ENCODE peak calls at places on chromosomes 16 and 17, in four cellular contexts. One of them, this sample, is unnamed.

GRCh38 chr16:6926341-6926740 is 406.3 kb upstream of the RBFOX1 start:
- DNase-seq in body of pancreas: no peak
- DNase-seq in brain microvascular endothelial cell: no peak
- DNase-seq in fibroblast of lung: no peak
- DNase-seq in this sample: no peak

GRCh38 chr17:82687871-82688270 is 10.6 kb downstream of the RAB40B start:
- DNase-seq in body of pancreas: no peak
- DNase-seq in brain microvascular endothelial cell: no peak
- DNase-seq in fibroblast of lung: no peak
- DNase-seq in this sample: no peak

GRCh38 chr17:31540602-31541307 is 149.3 kb downstream of the RAB11FIP4 start:
- DNase-seq in body of pancreas: no peak
- DNase-seq in brain microvascular endothelial cell: no peak
- DNase-seq in fibroblast of lung: no peak
- DNase-seq in this sample: no peak

GRCh38 chr16:85168732-85169256 is 56.5 kb upstream of the CIBAR2 start:
- DNase-seq in body of pancreas: peak; percentile 47
- DNase-seq in brain microvascular endothelial cell: no peak
- DNase-seq in fibroblast of lung: peak; percentile 63
- DNase-seq in this sample: no peak

GRCh38 chr16:30349695-30350094 is 5.4 kb downstream of the CD2BP2 start:
- DNase-seq in body of pancreas: no peak
- DNase-seq in brain microvascular endothelial cell: no peak
- DNase-seq in fibroblast of lung: no peak
- DNase-seq in this sample: no peak

GRCh38 chr16:49471038-49471727 is 97.6 kb downstream of the C16orf78 start:
- DNase-seq in body of pancreas: no peak
- DNase-seq in brain microvascular endothelial cell: no peak
- DNase-seq in fibroblast of lung: no peak
- DNase-seq in this sample: no peak

GRCh38 chr17:78019976-78020716 is 61.6 kb downstream of the TNRC6C start:
- DNase-seq in body of pancreas: no peak
- DNase-seq in brain microvascular endothelial cell: no peak
- DNase-seq in fibroblast of lung: no peak
- DNase-seq in this sample: no peak

GRCh38 chr17:78499715-78500540 is 77.3 kb downstream of the DNAH17 start:
- DNase-seq in body of pancreas: no peak
- DNase-seq in brain microvascular endothelial cell: no peak
- DNase-seq in fibroblast of lung: no peak
- DNase-seq in this sample: no peak

GRCh38 chr17:49994085-49995054 is 654 bp downstream of the DLX3 start:
- DNase-seq in body of pancreas: no peak
- DNase-seq in brain microvascular endothelial cell: no peak
- DNase-seq in fibroblast of lung: no peak
- DNase-seq in this sample: no peak

GRCh38 chr16:84648595-84649510 is 542 bp downstream of the KLHL36 start:
- DNase-seq in body of pancreas: peak; percentile 71
- DNase-seq in brain microvascular endothelial cell: no peak
- DNase-seq in fibroblast of lung: no peak
- DNase-seq in this sample: no peak

GRCh38 chr17:81302861-81303326 is 7.8 kb upstream of the SLC38A10 start:
- DNase-seq in body of pancreas: no peak
- DNase-seq in brain microvascular endothelial cell: no peak
- DNase-seq in fibroblast of lung: no peak
- DNase-seq in this sample: peak; percentile 37

GRCh38 chr16:80788016-80788415 is 16.4 kb downstream of the CDYL2 start:
- DNase-seq in body of pancreas: no peak
- DNase-seq in brain microvascular endothelial cell: no peak
- DNase-seq in fibroblast of lung: peak; percentile 63
- DNase-seq in this sample: no peak

GRCh38 chr17:38608648-38609047 is 2.9 kb upstream of the SRCIN1 start:
- DNase-seq in body of pancreas: peak; percentile 74
- DNase-seq in brain microvascular endothelial cell: no peak
- DNase-seq in fibroblast of lung: no peak
- DNase-seq in this sample: no peak

GRCh38 chr17:16046966-16047365 is 47.3 kb downstream of the TTC19 start:
- DNase-seq in body of pancreas: no peak
- DNase-seq in brain microvascular endothelial cell: peak; percentile 22
- DNase-seq in fibroblast of lung: peak; percentile 35
- DNase-seq in this sample: no peak

GRCh38 chr16:8571061-8571596 is 19.2 kb downstream of the TMEM114 start:
- DNase-seq in body of pancreas: peak; percentile 31
- DNase-seq in brain microvascular endothelial cell: peak; percentile 71
- DNase-seq in fibroblast of lung: peak; percentile 75
- DNase-seq in this sample: no peak

GRCh38 chr17:46770818-46771600 is 47.5 kb downstream of the WNT3 start:
- DNase-seq in body of pancreas: no peak
- DNase-seq in brain microvascular endothelial cell: no peak
- DNase-seq in fibroblast of lung: peak; percentile 48
- DNase-seq in this sample: no peak

GRCh38 chr16:11250091-11250785 is 5.8 kb downstream of the SOCS1 start:
- DNase-seq in body of pancreas: no peak
- DNase-seq in brain microvascular endothelial cell: no peak
- DNase-seq in fibroblast of lung: no peak
- DNase-seq in this sample: no peak

GRCh38 chr17:74513987-74514631 is 17.2 kb downstream of the CD300LB start:
- DNase-seq in body of pancreas: no peak
- DNase-seq in brain microvascular endothelial cell: peak; percentile 18
- DNase-seq in fibroblast of lung: peak; percentile 74
- DNase-seq in this sample: peak; percentile 21

GRCh38 chr17:42754782-42755181 is 6.2 kb upstream of the RAMP2 start:
- DNase-seq in body of pancreas: no peak
- DNase-seq in brain microvascular endothelial cell: no peak
- DNase-seq in fibroblast of lung: peak; percentile 59
- DNase-seq in this sample: no peak

GRCh38 chr17:58156839-58157803 is 8.9 kb downstream of the OR4D1 start:
- DNase-seq in body of pancreas: peak; percentile 3
- DNase-seq in brain microvascular endothelial cell: no peak
- DNase-seq in fibroblast of lung: peak; percentile 9
- DNase-seq in this sample: no peak

GRCh38 chr17:66301418-66301863 is 972 bp upstream of the PRKCA start:
- DNase-seq in body of pancreas: no peak
- DNase-seq in brain microvascular endothelial cell: no peak
- DNase-seq in fibroblast of lung: no peak
- DNase-seq in this sample: no peak

GRCh38 chr17:12034538-12034937 is 13.9 kb downstream of the MAP2K4 start:
- DNase-seq in body of pancreas: no peak
- DNase-seq in brain microvascular endothelial cell: no peak
- DNase-seq in fibroblast of lung: no peak
- DNase-seq in this sample: no peak
- H3K27ac ChIP-seq in body of pancreas: no peak overlapping the region
- H3K27ac ChIP-seq in brain microvascular endothelial cell: no peak overlapping the region
- H3K27ac ChIP-seq in fibroblast of lung: no peak overlapping the region
- H3K27ac ChIP-seq in this sample: no peak overlapping the region

GRCh38 chr16:65672960-65673359 is 551.1 kb upstream of the CDH11 start:
- DNase-seq in body of pancreas: no peak
- DNase-seq in brain microvascular endothelial cell: peak; percentile 51
- DNase-seq in fibroblast of lung: peak; percentile 72
- DNase-seq in this sample: no peak
- TF ChIP-seq CTCF in body of pancreas: no peak
- TF ChIP-seq CTCF in brain microvascular endothelial cell: no peak
- TF ChIP-seq CTCF in fibroblast of lung: no peak
- TF ChIP-seq CTCF in this sample: no peak

GRCh38 chr17:76529224-76529642 is 8.3 kb downstream of the CYGB start:
- DNase-seq in body of pancreas: peak; percentile 58
- DNase-seq in brain microvascular endothelial cell: peak; percentile 57
- DNase-seq in fibroblast of lung: peak; percentile 69
- DNase-seq in this sample: no peak

GRCh38 chr17:76529643-76530488 is 7.6 kb downstream of the CYGB start:
- DNase-seq in body of pancreas: peak; percentile 69
- DNase-seq in brain microvascular endothelial cell: peak; percentile 57
- DNase-seq in fibroblast of lung: peak; percentile 36
- DNase-seq in this sample: no peak

GRCh38 chr17:76527430-76528111 is 9.9 kb downstream of the CYGB start:
- DNase-seq in body of pancreas: peak; percentile 39
- DNase-seq in brain microvascular endothelial cell: peak; percentile 63
- DNase-seq in fibroblast of lung: peak; percentile 89
- DNase-seq in this sample: no peak

GRCh38 chr17:76528528-76529223 is 8.8 kb downstream of the CYGB start:
- DNase-seq in body of pancreas: no peak
- DNase-seq in brain microvascular endothelial cell: no peak
- DNase-seq in fibroblast of lung: no peak
- DNase-seq in this sample: no peak

GRCh38 chr17:76528156-76528527 is 9.4 kb downstream of the CYGB start:
- DNase-seq in body of pancreas: no peak
- DNase-seq in brain microvascular endothelial cell: no peak
- DNase-seq in fibroblast of lung: no peak
- DNase-seq in this sample: no peak
- H3K27ac ChIP-seq in body of pancreas: peak overlapping the region; percentile 52
- H3K27ac ChIP-seq in brain microvascular endothelial cell: peak overlapping the region; percentile 37
- H3K27ac ChIP-seq in fibroblast of lung: peak overlapping the region; percentile 97
- H3K27ac ChIP-seq in this sample: no peak overlapping the region

DNA sequence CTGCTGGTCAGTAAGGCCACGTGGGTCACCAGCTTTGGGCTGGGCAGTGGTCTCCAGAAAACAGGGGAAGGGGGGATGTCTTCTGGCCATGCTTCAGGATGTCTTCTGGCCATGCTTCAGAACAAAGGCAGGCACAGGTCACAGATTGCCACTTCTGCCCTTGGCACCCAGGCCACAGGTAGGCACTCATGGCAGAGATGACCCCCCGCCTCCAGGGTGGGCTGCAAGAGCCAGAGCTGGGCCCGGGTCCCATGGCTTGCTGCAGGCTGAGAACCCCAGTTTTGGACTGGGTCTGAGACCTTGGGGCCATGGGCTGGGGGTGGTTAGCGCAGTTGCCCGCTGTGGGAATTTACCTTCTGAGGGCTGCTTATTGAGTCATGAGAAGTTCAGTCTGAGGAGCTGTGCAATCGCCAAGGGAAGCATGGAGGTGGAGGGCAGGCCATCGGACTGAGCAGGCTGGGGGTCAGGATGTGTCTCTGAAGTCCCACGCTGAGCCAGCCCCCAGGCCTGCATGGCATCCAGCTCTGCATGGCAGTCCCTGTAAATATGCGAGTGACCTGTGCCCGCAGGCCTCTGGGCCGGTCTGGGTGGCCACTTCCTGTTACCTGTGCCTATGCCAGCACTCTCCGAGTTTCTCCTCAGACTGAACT is 1.6 kb downstream of the ANKRD13B start:
- DNase-seq in body of pancreas: no peak
- DNase-seq in brain microvascular endothelial cell: no peak
- DNase-seq in fibroblast of lung: no peak
- DNase-seq in this sample: no peak
- TF ChIP-seq CTCF in body of pancreas: no peak
- TF ChIP-seq CTCF in brain microvascular endothelial cell: no peak
- TF ChIP-seq CTCF in fibroblast of lung: no peak
- TF ChIP-seq CTCF in this sample: no peak

DNA sequence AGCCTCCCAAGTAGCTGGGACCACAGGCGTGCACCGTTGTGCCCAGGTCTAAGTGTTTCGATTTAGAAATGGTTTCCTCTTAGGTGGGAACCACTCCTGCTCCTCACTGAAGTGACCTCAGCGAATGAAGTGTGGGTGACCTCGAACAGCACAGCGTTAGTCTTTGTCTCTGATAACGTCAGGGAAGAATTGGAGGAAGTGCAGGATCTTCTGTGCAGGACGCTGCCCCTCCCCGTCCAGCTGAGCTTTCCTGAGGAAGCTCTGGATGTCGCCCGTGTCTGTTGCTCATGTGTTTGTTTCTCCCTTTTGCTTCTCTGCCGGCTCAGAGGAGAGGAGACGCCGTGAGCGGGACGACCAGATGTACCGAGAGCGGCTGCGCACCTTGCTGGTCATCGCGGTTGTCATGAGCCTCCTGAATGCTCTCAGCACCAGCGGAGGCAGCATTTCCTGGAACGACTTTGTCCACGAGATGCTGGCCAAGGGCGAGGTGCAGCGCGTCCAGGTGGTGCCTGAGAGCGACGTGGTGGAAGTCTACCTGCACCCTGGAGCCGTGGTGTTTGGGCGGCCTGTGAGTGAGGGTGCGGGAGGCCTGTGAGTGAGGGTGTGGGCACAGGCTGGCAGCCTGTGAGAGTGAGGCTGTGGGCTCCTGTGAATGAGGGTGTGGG is 15.6 kb downstream of the SPG7 start:
- DNase-seq in body of pancreas: no peak
- DNase-seq in brain microvascular endothelial cell: no peak
- DNase-seq in fibroblast of lung: no peak
- DNase-seq in this sample: no peak
- H3K27ac ChIP-seq in body of pancreas: no peak overlapping the region
- H3K27ac ChIP-seq in brain microvascular endothelial cell: no peak overlapping the region
- H3K27ac ChIP-seq in fibroblast of lung: no peak overlapping the region
- H3K27ac ChIP-seq in this sample: no peak overlapping the region

DNA sequence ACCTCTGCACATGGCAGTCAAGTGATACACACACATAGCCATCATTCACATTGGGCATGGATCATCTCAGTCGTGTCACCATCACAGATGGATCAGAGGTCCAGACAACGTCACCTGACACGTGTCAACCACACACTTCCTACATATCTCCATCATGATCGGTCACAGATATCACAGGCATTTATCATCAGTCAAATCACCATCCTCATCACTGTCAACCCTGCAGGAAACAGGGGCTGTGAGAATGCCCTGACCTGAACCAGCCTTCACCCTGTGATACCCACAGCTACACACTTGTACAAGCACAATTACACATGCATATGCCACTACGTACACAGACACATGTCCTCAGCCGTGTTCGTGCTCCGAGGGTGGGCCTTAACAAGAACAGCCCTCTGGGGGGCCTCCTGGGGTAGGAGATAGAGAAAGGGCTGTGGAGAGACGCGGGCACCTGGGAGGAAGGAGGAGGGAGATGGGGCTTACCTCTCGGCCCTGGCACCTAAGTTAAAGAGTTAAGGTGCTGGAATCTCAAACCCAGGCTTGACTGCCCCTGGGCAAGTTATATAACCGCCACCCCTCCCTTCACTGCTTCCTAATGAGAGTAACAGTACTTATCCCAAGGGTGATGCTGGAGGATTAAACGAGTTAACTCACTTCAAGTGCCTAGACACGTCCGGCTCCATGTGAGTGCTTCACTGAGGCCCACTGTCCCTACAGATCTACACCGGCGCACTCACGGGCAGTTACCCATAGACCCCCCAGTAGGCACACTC is 1.1 kb downstream of the SLC12A4 start:
- DNase-seq in body of pancreas: no peak
- DNase-seq in brain microvascular endothelial cell: peak; percentile 47
- DNase-seq in fibroblast of lung: no peak
- DNase-seq in this sample: peak; percentile 68
- TF ChIP-seq CTCF in body of pancreas: no peak
- TF ChIP-seq CTCF in brain microvascular endothelial cell: peak; percentile 8
- TF ChIP-seq CTCF in fibroblast of lung: no peak
- TF ChIP-seq CTCF in this sample: peak; percentile 9

GRCh38 chr17:2074919-2075318 is 20.0 kb downstream of the HIC1 start:
- DNase-seq in body of pancreas: no peak
- DNase-seq in brain microvascular endothelial cell: no peak
- DNase-seq in fibroblast of lung: no peak
- DNase-seq in this sample: no peak

GRCh38 chr17:2071024-2071385 is 16.1 kb downstream of the HIC1 start:
- DNase-seq in body of pancreas: no peak
- DNase-seq in brain microvascular endothelial cell: no peak
- DNase-seq in fibroblast of lung: no peak
- DNase-seq in this sample: no peak

GRCh38 chr17:2070241-2071023 is 15.5 kb downstream of the HIC1 start:
- DNase-seq in body of pancreas: no peak
- DNase-seq in brain microvascular endothelial cell: no peak
- DNase-seq in fibroblast of lung: no peak
- DNase-seq in this sample: no peak

GRCh38 chr17:2068589-2069051 is 13.7 kb downstream of the HIC1 start:
- DNase-seq in body of pancreas: no peak
- DNase-seq in brain microvascular endothelial cell: no peak
- DNase-seq in fibroblast of lung: peak; percentile 92
- DNase-seq in this sample: peak; percentile 50

GRCh38 chr17:2071421-2072281 is 16.7 kb downstream of the HIC1 start:
- DNase-seq in body of pancreas: no peak
- DNase-seq in brain microvascular endothelial cell: peak; percentile 80
- DNase-seq in fibroblast of lung: peak; percentile 76
- DNase-seq in this sample: no peak
- H3K27ac ChIP-seq in body of pancreas: peak overlapping the region; percentile 12
- H3K27ac ChIP-seq in brain microvascular endothelial cell: peak overlapping the region; percentile 87
- H3K27ac ChIP-seq in fibroblast of lung: peak overlapping the region; percentile 96
- H3K27ac ChIP-seq in this sample: no peak overlapping the region

This sample was measured in foreskin keratinocyte.